ENCODE peak calls at places on chromosome 18, in eight cellular contexts. O, C, Y, Z, H, L, E and F are unnamed samples.

GRCh38 chr18:45321520-45321919 is 293.8 kb upstream of the SLC14A2 start:
- DNase-seq in O (no peak), C (no peak), Y (no peak), Z (no peak), H (peak), L (no peak), E (no peak), F (no peak)

GRCh38 chr18:29077344-29077743 is 900.4 kb upstream of the CDH2 start:
- DNase-seq in O (no peak), C (no peak), Y (no peak), Z (no peak), H (no peak), L (no peak), E (no peak), F (no peak)

GRCh38 chr18:33495278-33495677 is 54.8 kb upstream of the CCDC178 start:
- DNase-seq in O (no peak), C (peak), Y (no peak), Z (peak), H (peak), L (no peak), E (no peak), F (no peak)

GRCh38 chr18:26450989-26451682 is 97.2 kb downstream of the KCTD1 start:
- DNase-seq in O (no peak), C (no peak), Y (no peak), Z (no peak), H (no peak), L (no peak), E (no peak), F (no peak)

GRCh38 chr18:24878289-24878688 is 417.9 kb downstream of the HRH4 start:
- DNase-seq in O (peak), C (no peak), Y (no peak), Z (peak), H (peak), L (no peak), E (no peak), F (no peak)

GRCh38 chr18:76467371-76468190 is 27.5 kb downstream of the ZNF516 start:
- DNase-seq in O (peak), C (no peak), Y (no peak), Z (peak), H (no peak), L (no peak), E (no peak), F (no peak)

GRCh38 chr18:1968801-1969498 is 602.4 kb downstream of the METTL4 start:
- DNase-seq in O (no peak), C (no peak), Y (no peak), Z (no peak), H (no peak), L (no peak), E (no peak), F (no peak)

GRCh38 chr18:8215741-8216140 is 393.5 kb upstream of the RAB12 start:
- DNase-seq in O (no peak), C (no peak), Y (no peak), Z (no peak), H (no peak), L (no peak), E (no peak), F (no peak)

GRCh38 chr18:23453657-23454011 is 547 bp downstream of the RIOK3 start:
- DNase-seq in O (peak), C (no peak), Y (no peak), Z (peak), H (no peak), L (no peak), E (no peak), F (no peak)

GRCh38 chr18:66764225-66764624 is 160.3 kb upstream of the CDH19 start:
- DNase-seq in O (no peak), C (no peak), Y (no peak), Z (no peak), H (no peak), L (no peak), E (no peak), F (no peak)

GRCh38 chr18:48838921-48839818 is 111.6 kb downstream of the SMAD7 start:
- DNase-seq in O (peak), C (no peak), Y (no peak), Z (peak), H (no peak), L (no peak), E (peak), F (no peak)

GRCh38 chr18:11500153-11501122 is 109.0 kb upstream of the SLC35G4 start:
- DNase-seq in O (peak), C (no peak), Y (no peak), Z (peak), H (no peak), L (no peak), E (no peak), F (no peak)

GRCh38 chr18:40821596-40822243 is 1133.3 kb upstream of the PIK3C3 start:
- DNase-seq in O (no peak), C (no peak), Y (no peak), Z (no peak), H (no peak), L (peak), E (no peak), F (no peak)

GRCh38 chr18:49224130-49224529 is 236.3 kb downstream of the DYM start:
- DNase-seq in O (no peak), C (no peak), Y (no peak), Z (no peak), H (no peak), L (no peak), E (no peak), F (no peak)

GRCh38 chr18:39909706-39910105 is 2045.3 kb upstream of the PIK3C3 start:
- DNase-seq in O (no peak), C (no peak), Y (no peak), Z (no peak), H (peak), L (no peak), E (no peak), F (no peak)

GRCh38 chr18:78171954-78172353 is 807.7 kb upstream of the SALL3 start:
- DNase-seq in O (no peak), C (no peak), Y (no peak), Z (no peak), H (no peak), L (no peak), E (no peak), F (no peak)

GRCh38 chr18:79567481-79568147 is 112.0 kb upstream of the CTDP1 start:
- DNase-seq in O (peak), C (no peak), Y (no peak), Z (peak), H (no peak), L (no peak), E (peak), F (no peak)

GRCh38 chr18:13236411-13236810 is 17.9 kb downstream of the LDLRAD4 start:
- DNase-seq in O (no peak), C (no peak), Y (no peak), Z (no peak), H (no peak), L (no peak), E (peak), F (no peak)

GRCh38 chr18:42298744-42299685 is 344.0 kb downstream of the PIK3C3 start:
- DNase-seq in O (peak), C (peak), Y (peak), Z (peak), H (peak), L (peak), E (peak), F (peak)